ENCODE peak calls at places on chromosomes 6 and 20, in five cellular contexts. One of them, this sample, is unnamed.

GRCh38 chr20:50594591-50595432 is 84.6 kb downstream of the PTPN1 start:
- DNase-seq in cardiac fibroblast: no peak
- DNase-seq in lung: no peak
- DNase-seq in PC-3: no peak
- DNase-seq in brain microvascular endothelial cell: no peak
- DNase-seq in this sample: no peak

GRCh38 chr6:163355471-163355991 is 59.0 kb upstream of the QKI start:
- DNase-seq in lung: peak
- DNase-seq in brain microvascular endothelial cell: peak
- DNase-seq in cardiac fibroblast: peak
- DNase-seq in PC-3: peak
- DNase-seq in this sample: no peak

GRCh38 chr6:37794825-37795224 is 24.7 kb upstream of the ZFAND3 start:
- DNase-seq in lung: no peak
- DNase-seq in PC-3: peak
- DNase-seq in brain microvascular endothelial cell: no peak
- DNase-seq in cardiac fibroblast: no peak
- DNase-seq in this sample: no peak

GRCh38 chr20:56003966-56004365 is 1.4 kb downstream of the CBLN4 start:
- DNase-seq in brain microvascular endothelial cell: no peak
- DNase-seq in PC-3: no peak
- DNase-seq in lung: no peak
- DNase-seq in cardiac fibroblast: no peak
- DNase-seq in this sample: no peak

GRCh38 chr6:11774392-11774791 is 4.2 kb downstream of the ADTRP start:
- DNase-seq in PC-3: no peak
- DNase-seq in lung: no peak
- DNase-seq in brain microvascular endothelial cell: no peak
- DNase-seq in cardiac fibroblast: no peak
- DNase-seq in this sample: no peak

GRCh38 chr6:139764498-139764986 is 390.1 kb upstream of the CITED2 start:
- DNase-seq in lung: no peak
- DNase-seq in brain microvascular endothelial cell: peak
- DNase-seq in cardiac fibroblast: peak
- DNase-seq in PC-3: peak
- DNase-seq in this sample: no peak

GRCh38 chr20:52179331-52180166 is 12.0 kb downstream of the ZFP64 start:
- DNase-seq in PC-3: no peak
- DNase-seq in cardiac fibroblast: no peak
- DNase-seq in brain microvascular endothelial cell: no peak
- DNase-seq in lung: no peak
- DNase-seq in this sample: no peak

GRCh38 chr6:24357336-24358218 is at the start of gene DCDC2:
- DNase-seq in brain microvascular endothelial cell: no peak
- DNase-seq in cardiac fibroblast: peak
- DNase-seq in lung: peak
- DNase-seq in PC-3: no peak
- DNase-seq in this sample: no peak

GRCh38 chr20:25984933-25985332 is 288.3 kb upstream of the ZNF337 start:
- DNase-seq in lung: no peak
- DNase-seq in PC-3: no peak
- DNase-seq in cardiac fibroblast: peak
- DNase-seq in brain microvascular endothelial cell: no peak
- DNase-seq in this sample: peak

GRCh38 chr6:119110601-119111548 is 32.4 kb upstream of the FAM184A start:
- DNase-seq in PC-3: peak
- DNase-seq in cardiac fibroblast: peak
- DNase-seq in brain microvascular endothelial cell: peak
- DNase-seq in lung: peak
- DNase-seq in this sample: no peak

GRCh38 chr20:43840382-43841070 is 74.1 kb upstream of the TOX2 start:
- DNase-seq in lung: no peak
- DNase-seq in cardiac fibroblast: peak
- DNase-seq in PC-3: peak
- DNase-seq in brain microvascular endothelial cell: no peak
- DNase-seq in this sample: peak

GRCh38 chr6:150689900-150690590 is 90.4 kb downstream of the PLEKHG1 start:
- DNase-seq in cardiac fibroblast: no peak
- DNase-seq in lung: no peak
- DNase-seq in PC-3: no peak
- DNase-seq in brain microvascular endothelial cell: no peak
- DNase-seq in this sample: no peak

GRCh38 chr6:45479834-45480696 is 102.3 kb upstream of the SUPT3H start:
- DNase-seq in brain microvascular endothelial cell: peak
- DNase-seq in PC-3: no peak
- DNase-seq in cardiac fibroblast: peak
- DNase-seq in lung: no peak
- DNase-seq in this sample: no peak

GRCh38 chr20:61919239-61919638 is 146.4 kb downstream of the TAF4 start:
- DNase-seq in PC-3: no peak
- DNase-seq in lung: no peak
- DNase-seq in cardiac fibroblast: no peak
- DNase-seq in brain microvascular endothelial cell: no peak
- DNase-seq in this sample: no peak

GRCh38 chr6:121437861-121438651 is 2.6 kb downstream of the GJA1 start:
- DNase-seq in brain microvascular endothelial cell: peak
- DNase-seq in PC-3: peak
- DNase-seq in cardiac fibroblast: peak
- DNase-seq in lung: peak
- DNase-seq in this sample: no peak

GRCh38 chr20:19757973-19758887 is at the start of gene RIN2:
- DNase-seq in brain microvascular endothelial cell: peak
- DNase-seq in cardiac fibroblast: peak
- DNase-seq in lung: peak
- DNase-seq in PC-3: peak
- DNase-seq in this sample: peak

GRCh38 chr6:136037885-136038460 is 186.5 kb downstream of the PDE7B start:
- DNase-seq in cardiac fibroblast: peak
- DNase-seq in PC-3: no peak
- DNase-seq in brain microvascular endothelial cell: no peak
- DNase-seq in lung: no peak
- DNase-seq in this sample: no peak

DNA sequence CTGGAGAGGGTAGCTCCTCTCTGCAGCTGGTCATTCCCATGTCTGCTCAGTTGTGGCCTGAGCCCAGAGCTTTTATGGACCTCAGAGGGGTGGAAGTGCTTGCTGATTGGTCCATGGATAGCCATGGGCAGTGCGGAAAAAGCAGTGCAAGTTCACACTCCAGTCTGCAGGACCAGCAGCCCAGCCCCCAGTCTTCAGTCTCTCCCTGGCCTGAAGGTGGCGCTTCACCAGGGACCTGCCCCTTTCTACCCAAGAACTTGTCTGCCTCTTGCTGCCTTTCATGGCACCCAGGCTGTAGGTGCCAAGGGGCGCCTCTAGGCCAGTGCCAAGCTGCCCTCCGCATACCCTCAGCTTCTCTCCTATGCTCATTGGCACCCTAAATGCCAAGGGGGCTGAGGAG is 91.0 kb downstream of the TBXT start:
- DNase-seq in cardiac fibroblast: no peak
- DNase-seq in brain microvascular endothelial cell: no peak
- DNase-seq in lung: no peak
- DNase-seq in PC-3: no peak
- DNase-seq in this sample: no peak
- TF ChIP-seq CTCF in cardiac fibroblast: no peak
- TF ChIP-seq CTCF in brain microvascular endothelial cell: no peak
- TF ChIP-seq CTCF in lung: no peak
- TF ChIP-seq CTCF in PC-3: no peak
- TF ChIP-seq CTCF in this sample: no peak

DNA sequence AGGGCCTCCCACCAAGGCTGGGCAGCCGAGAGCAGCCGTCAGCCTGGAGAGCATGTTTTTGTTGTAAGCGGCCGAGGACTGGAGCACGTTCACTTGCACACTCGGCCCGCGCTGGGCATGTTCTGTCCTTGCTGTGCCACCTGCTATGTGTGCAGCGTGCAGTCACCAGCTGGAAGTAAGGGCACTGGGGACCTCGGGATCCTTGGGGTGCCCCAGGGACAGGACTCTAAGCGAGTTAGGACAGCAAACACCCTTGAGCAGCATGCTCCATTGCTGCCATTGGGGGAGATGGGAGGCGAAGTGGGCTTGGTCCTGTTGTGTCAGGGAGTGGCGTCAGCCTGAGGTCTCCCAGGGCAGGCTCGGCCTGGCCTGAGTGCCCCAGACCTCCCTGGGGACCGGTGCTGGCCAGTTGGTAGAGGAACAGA is 18.6 kb downstream of the DYNLT1 start:
- DNase-seq in cardiac fibroblast: no peak
- DNase-seq in PC-3: no peak
- DNase-seq in brain microvascular endothelial cell: no peak
- DNase-seq in lung: no peak
- DNase-seq in this sample: peak
- TF ChIP-seq CTCF in cardiac fibroblast: no peak
- TF ChIP-seq CTCF in PC-3: no peak
- TF ChIP-seq CTCF in brain microvascular endothelial cell: no peak
- TF ChIP-seq CTCF in lung: no peak
- TF ChIP-seq CTCF in this sample: no peak

DNA sequence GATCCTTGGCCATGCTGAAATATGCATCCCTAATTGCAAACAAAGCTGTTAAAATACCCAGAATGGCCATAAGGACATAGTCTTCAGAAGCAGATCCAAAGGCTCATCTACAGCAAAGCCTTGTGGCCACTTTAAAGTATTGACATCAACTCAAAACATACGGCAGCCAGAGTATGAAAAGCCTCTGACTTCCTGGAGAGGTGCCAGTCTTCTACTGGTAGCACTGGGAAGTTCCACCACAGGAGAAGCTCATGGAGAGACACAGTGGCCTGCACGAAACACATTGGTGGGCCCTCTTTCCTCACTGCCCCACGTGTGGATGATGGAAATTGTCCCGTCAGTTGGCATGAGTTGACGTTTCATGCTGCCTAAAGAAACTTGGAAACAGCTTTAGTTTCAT is 202.6 kb upstream of the HEY2 start:
- DNase-seq in brain microvascular endothelial cell: peak
- DNase-seq in cardiac fibroblast: peak
- DNase-seq in lung: no peak
- DNase-seq in PC-3: peak
- DNase-seq in this sample: no peak
- TF ChIP-seq CTCF in brain microvascular endothelial cell: peak
- TF ChIP-seq CTCF in cardiac fibroblast: peak
- TF ChIP-seq CTCF in lung: no peak
- TF ChIP-seq CTCF in PC-3: no peak
- TF ChIP-seq CTCF in this sample: peak

GRCh38 chr20:16824664-16825063 is 76.5 kb downstream of the OTOR start:
- DNase-seq in cardiac fibroblast: no peak
- DNase-seq in lung: no peak
- DNase-seq in brain microvascular endothelial cell: no peak
- DNase-seq in PC-3: no peak
- DNase-seq in this sample: no peak

GRCh38 chr20:16819483-16819882 is 71.3 kb downstream of the OTOR start:
- DNase-seq in brain microvascular endothelial cell: no peak
- DNase-seq in lung: no peak
- DNase-seq in cardiac fibroblast: no peak
- DNase-seq in PC-3: peak
- DNase-seq in this sample: no peak

GRCh38 chr20:16816192-16816591 is 68.0 kb downstream of the OTOR start:
- DNase-seq in cardiac fibroblast: no peak
- DNase-seq in PC-3: no peak
- DNase-seq in brain microvascular endothelial cell: no peak
- DNase-seq in lung: no peak
- DNase-seq in this sample: no peak

GRCh38 chr20:16821211-16822089 is 73.3 kb downstream of the OTOR start:
- DNase-seq in cardiac fibroblast: peak
- DNase-seq in PC-3: peak
- DNase-seq in brain microvascular endothelial cell: peak
- DNase-seq in lung: no peak
- DNase-seq in this sample: no peak
- TF ChIP-seq CTCF in cardiac fibroblast: peak
- TF ChIP-seq CTCF in PC-3: peak
- TF ChIP-seq CTCF in brain microvascular endothelial cell: peak
- TF ChIP-seq CTCF in lung: peak
- TF ChIP-seq CTCF in this sample: peak

GRCh38 chr20:5989539-5989938 is 39.1 kb downstream of the MCM8 start:
- DNase-seq in cardiac fibroblast: no peak
- DNase-seq in brain microvascular endothelial cell: no peak
- DNase-seq in PC-3: peak
- DNase-seq in lung: no peak
- DNase-seq in this sample: no peak
- TF ChIP-seq CTCF in cardiac fibroblast: no peak
- TF ChIP-seq CTCF in brain microvascular endothelial cell: peak
- TF ChIP-seq CTCF in PC-3: peak
- TF ChIP-seq CTCF in lung: no peak
- TF ChIP-seq CTCF in this sample: no peak

GRCh38 chr6:20400476-20401402 is 940 bp upstream of the E2F3 start:
- DNase-seq in PC-3: peak
- DNase-seq in lung: peak
- DNase-seq in brain microvascular endothelial cell: peak
- DNase-seq in cardiac fibroblast: peak
- DNase-seq in this sample: no peak
- TF ChIP-seq CTCF in PC-3: peak
- TF ChIP-seq CTCF in lung: no peak
- TF ChIP-seq CTCF in brain microvascular endothelial cell: peak
- TF ChIP-seq CTCF in cardiac fibroblast: peak
- TF ChIP-seq CTCF in this sample: peak

This sample was measured in osteocyte.